ENCODE peak calls at places on chromosomes 16 and 17, in four cellular contexts. One of them, this sample, is unnamed. For H3K36me3 and H3K9me3, the result is how much of the 10 kb centered on the place peaks cover.

GRCh38 chr17:8324913-8325312 is 14.7 kb upstream of the ODF4 start:
- DNase-seq in effector memory CD4-positive, alpha-beta T cell: no peak
- DNase-seq in tibial artery: no peak
- DNase-seq in CD8-positive, alpha-beta T cell: no peak
- DNase-seq in this sample: no peak

GRCh38 chr17:43832168-43832975 is 574 bp downstream of the MPP3 start:
- DNase-seq in effector memory CD4-positive, alpha-beta T cell: no peak
- DNase-seq in tibial artery: peak
- DNase-seq in CD8-positive, alpha-beta T cell: no peak
- DNase-seq in this sample: peak

GRCh38 chr17:49439673-49440571 is 25.2 kb upstream of the PHB1 start:
- DNase-seq in effector memory CD4-positive, alpha-beta T cell: no peak
- DNase-seq in tibial artery: no peak
- DNase-seq in CD8-positive, alpha-beta T cell: no peak
- DNase-seq in this sample: no peak

GRCh38 chr16:89910717-89911354 is 7.8 kb upstream of the MC1R start:
- DNase-seq in effector memory CD4-positive, alpha-beta T cell: no peak
- DNase-seq in tibial artery: no peak
- DNase-seq in CD8-positive, alpha-beta T cell: no peak
- DNase-seq in this sample: no peak

GRCh38 chr17:6843241-6843890 is 11.8 kb upstream of the TEKT1 start:
- DNase-seq in effector memory CD4-positive, alpha-beta T cell: no peak
- DNase-seq in tibial artery: no peak
- DNase-seq in CD8-positive, alpha-beta T cell: no peak
- DNase-seq in this sample: no peak

GRCh38 chr16:1560153-1560552 is 26.7 kb downstream of the TMEM204 start:
- DNase-seq in effector memory CD4-positive, alpha-beta T cell: no peak
- DNase-seq in tibial artery: no peak
- DNase-seq in CD8-positive, alpha-beta T cell: no peak
- DNase-seq in this sample: no peak

GRCh38 chr16:685967-686366 is 1.8 kb upstream of the JMJD8 start:
- DNase-seq in effector memory CD4-positive, alpha-beta T cell: no peak
- DNase-seq in tibial artery: no peak
- DNase-seq in CD8-positive, alpha-beta T cell: no peak
- DNase-seq in this sample: peak

GRCh38 chr16:11060856-11061255 is 116.5 kb downstream of the CLEC16A start:
- DNase-seq in effector memory CD4-positive, alpha-beta T cell: no peak
- DNase-seq in tibial artery: peak
- DNase-seq in CD8-positive, alpha-beta T cell: no peak
- DNase-seq in this sample: no peak

GRCh38 chr17:44218344-44219125 is 940 bp downstream of the UBTF start:
- DNase-seq in effector memory CD4-positive, alpha-beta T cell: peak
- DNase-seq in tibial artery: peak
- DNase-seq in CD8-positive, alpha-beta T cell: peak
- DNase-seq in this sample: peak

GRCh38 chr17:49901460-49902331 is 53.8 kb upstream of the TAC4 start:
- DNase-seq in effector memory CD4-positive, alpha-beta T cell: no peak
- DNase-seq in tibial artery: no peak
- DNase-seq in CD8-positive, alpha-beta T cell: no peak
- DNase-seq in this sample: peak

GRCh38 chr17:63116228-63116627 is 150.2 kb downstream of the TANC2 start:
- DNase-seq in effector memory CD4-positive, alpha-beta T cell: no peak
- DNase-seq in tibial artery: no peak
- DNase-seq in CD8-positive, alpha-beta T cell: no peak
- DNase-seq in this sample: peak

GRCh38 chr17:48236681-48237134 is 129.1 kb downstream of the SNX11 start:
- DNase-seq in effector memory CD4-positive, alpha-beta T cell: no peak
- DNase-seq in tibial artery: no peak
- DNase-seq in CD8-positive, alpha-beta T cell: no peak
- DNase-seq in this sample: no peak

GRCh38 chr16:67459066-67459857 is 21.7 kb downstream of the ATP6V0D1 start:
- DNase-seq in effector memory CD4-positive, alpha-beta T cell: no peak
- DNase-seq in tibial artery: no peak
- DNase-seq in CD8-positive, alpha-beta T cell: no peak
- DNase-seq in this sample: no peak

GRCh38 chr16:65757064-65757463 is 609.4 kb upstream of the CDH5 start:
- DNase-seq in effector memory CD4-positive, alpha-beta T cell: no peak
- DNase-seq in tibial artery: no peak
- DNase-seq in CD8-positive, alpha-beta T cell: no peak
- DNase-seq in this sample: no peak

GRCh38 chr16:83109736-83110135 is 483.0 kb downstream of the CDH13 start:
- DNase-seq in effector memory CD4-positive, alpha-beta T cell: no peak
- DNase-seq in tibial artery: no peak
- DNase-seq in CD8-positive, alpha-beta T cell: no peak
- DNase-seq in this sample: no peak

GRCh38 chr17:80970044-80970761 is 21.4 kb upstream of the CHMP6 start:
- DNase-seq in effector memory CD4-positive, alpha-beta T cell: no peak
- DNase-seq in tibial artery: no peak
- DNase-seq in CD8-positive, alpha-beta T cell: peak
- DNase-seq in this sample: peak

GRCh38 chr17:59234631-59235030 is 14.3 kb downstream of the GDPD1 start:
- DNase-seq in effector memory CD4-positive, alpha-beta T cell: no peak
- DNase-seq in tibial artery: no peak
- DNase-seq in CD8-positive, alpha-beta T cell: no peak
- DNase-seq in this sample: no peak

GRCh38 chr16:47125757-47126156 is 18.0 kb downstream of the NETO2 start:
- DNase-seq in effector memory CD4-positive, alpha-beta T cell: no peak
- DNase-seq in tibial artery: no peak
- DNase-seq in CD8-positive, alpha-beta T cell: no peak
- DNase-seq in this sample: no peak

GRCh38 chr17:6761817-6762216 is 6.0 kb downstream of the XAF1 start:
- DNase-seq in effector memory CD4-positive, alpha-beta T cell: no peak
- DNase-seq in tibial artery: no peak
- DNase-seq in CD8-positive, alpha-beta T cell: no peak
- DNase-seq in this sample: no peak

GRCh38 chr17:74019860-74020259 is 183.6 kb upstream of the RPL38 start:
- DNase-seq in effector memory CD4-positive, alpha-beta T cell: no peak
- DNase-seq in tibial artery: no peak
- DNase-seq in CD8-positive, alpha-beta T cell: no peak
- DNase-seq in this sample: no peak

GRCh38 chr17:82047914-82048570 is 3.6 kb downstream of the RFNG start:
- DNase-seq in effector memory CD4-positive, alpha-beta T cell: no peak
- DNase-seq in tibial artery: no peak
- DNase-seq in CD8-positive, alpha-beta T cell: peak
- DNase-seq in this sample: no peak

GRCh38 chr16:20676268-20676828 is 21.1 kb downstream of the ACSM1 start:
- DNase-seq in effector memory CD4-positive, alpha-beta T cell: no peak
- DNase-seq in tibial artery: no peak
- DNase-seq in CD8-positive, alpha-beta T cell: no peak
- DNase-seq in this sample: no peak

GRCh38 chr17:31489295-31490018 is 98.0 kb downstream of the RAB11FIP4 start:
- DNase-seq in effector memory CD4-positive, alpha-beta T cell: no peak
- DNase-seq in tibial artery: no peak
- DNase-seq in CD8-positive, alpha-beta T cell: peak
- DNase-seq in this sample: peak

GRCh38 chr16:11350531-11351335 is 5.5 kb downstream of the RMI2 start:
- DNase-seq in effector memory CD4-positive, alpha-beta T cell: no peak
- DNase-seq in tibial artery: no peak
- DNase-seq in CD8-positive, alpha-beta T cell: no peak
- DNase-seq in this sample: no peak

GRCh38 chr16:22308824-22309520 is 11.8 kb downstream of the POLR3E start:
- DNase-seq in effector memory CD4-positive, alpha-beta T cell: no peak
- DNase-seq in tibial artery: no peak
- DNase-seq in CD8-positive, alpha-beta T cell: no peak
- DNase-seq in this sample: no peak

GRCh38 chr16:892536-893255 is 78.1 kb downstream of the LMF1 start:
- DNase-seq in effector memory CD4-positive, alpha-beta T cell: no peak
- DNase-seq in tibial artery: no peak
- DNase-seq in CD8-positive, alpha-beta T cell: peak
- DNase-seq in this sample: no peak

GRCh38 chr17:61450641-61451537 is 1.3 kb upstream of the TBX4 start:
- DNase-seq in effector memory CD4-positive, alpha-beta T cell: no peak
- DNase-seq in tibial artery: no peak
- DNase-seq in CD8-positive, alpha-beta T cell: no peak
- DNase-seq in this sample: no peak

GRCh38 chr17:1766382-1767135 is 4.7 kb downstream of the SERPINF1 start:
- DNase-seq in effector memory CD4-positive, alpha-beta T cell: no peak
- DNase-seq in tibial artery: no peak
- DNase-seq in CD8-positive, alpha-beta T cell: no peak
- DNase-seq in this sample: no peak

GRCh38 chr17:64777413-64778101 is 115.5 kb upstream of the SMURF2 start:
- DNase-seq in effector memory CD4-positive, alpha-beta T cell: no peak
- DNase-seq in tibial artery: peak
- DNase-seq in CD8-positive, alpha-beta T cell: no peak
- DNase-seq in this sample: no peak

GRCh38 chr17:64778102-64778366 is 115.9 kb upstream of the SMURF2 start:
- DNase-seq in effector memory CD4-positive, alpha-beta T cell: no peak
- DNase-seq in tibial artery: no peak
- DNase-seq in CD8-positive, alpha-beta T cell: no peak
- DNase-seq in this sample: no peak

GRCh38 chr17:64774888-64775600 is 112.9 kb upstream of the SMURF2 start:
- DNase-seq in effector memory CD4-positive, alpha-beta T cell: no peak
- DNase-seq in tibial artery: peak
- DNase-seq in CD8-positive, alpha-beta T cell: no peak
- DNase-seq in this sample: no peak

GRCh38 chr17:64773836-64774761 is 112.0 kb upstream of the SMURF2 start:
- DNase-seq in effector memory CD4-positive, alpha-beta T cell: no peak
- DNase-seq in tibial artery: peak
- DNase-seq in CD8-positive, alpha-beta T cell: no peak
- DNase-seq in this sample: peak

GRCh38 chr17:64775701-64776570 is 113.8 kb upstream of the SMURF2 start:
- DNase-seq in effector memory CD4-positive, alpha-beta T cell: no peak
- DNase-seq in tibial artery: peak
- DNase-seq in CD8-positive, alpha-beta T cell: no peak
- DNase-seq in this sample: no peak
- H3K4me3 ChIP-seq in effector memory CD4-positive, alpha-beta T cell: no peak
- H3K4me3 ChIP-seq in tibial artery: no peak
- H3K4me3 ChIP-seq in CD8-positive, alpha-beta T cell: no peak
- H3K4me3 ChIP-seq in this sample: no peak

GRCh38 chr17:51259574-51260236 is at the start of gene MBTD1:
- DNase-seq in effector memory CD4-positive, alpha-beta T cell: peak
- DNase-seq in tibial artery: peak
- DNase-seq in CD8-positive, alpha-beta T cell: peak
- DNase-seq in this sample: peak

GRCh38 chr17:51258756-51259573 is 884 bp downstream of the MBTD1 start:
- DNase-seq in effector memory CD4-positive, alpha-beta T cell: no peak
- DNase-seq in tibial artery: no peak
- DNase-seq in CD8-positive, alpha-beta T cell: no peak
- DNase-seq in this sample: peak

GRCh38 chr17:51260960-51261958 is 913 bp downstream of the UTP18 start:
- DNase-seq in effector memory CD4-positive, alpha-beta T cell: peak
- DNase-seq in tibial artery: peak
- DNase-seq in CD8-positive, alpha-beta T cell: peak
- DNase-seq in this sample: peak

GRCh38 chr17:51260237-51260959 is at the start of gene UTP18:
- DNase-seq in effector memory CD4-positive, alpha-beta T cell: peak
- DNase-seq in tibial artery: peak
- DNase-seq in CD8-positive, alpha-beta T cell: peak
- DNase-seq in this sample: peak

GRCh38 chr17:51263001-51263400 is 2.7 kb downstream of the UTP18 start:
- DNase-seq in effector memory CD4-positive, alpha-beta T cell: no peak
- DNase-seq in tibial artery: no peak
- DNase-seq in CD8-positive, alpha-beta T cell: no peak
- DNase-seq in this sample: no peak
- H3K36me3 ChIP-seq in effector memory CD4-positive, alpha-beta T cell: under half
- H3K36me3 ChIP-seq in tibial artery: under half
- H3K36me3 ChIP-seq in CD8-positive, alpha-beta T cell: under half
- H3K36me3 ChIP-seq in this sample: under half

GRCh38 chr17:3400008-3400407 is 1.8 kb upstream of the OR1E1 start:
- DNase-seq in effector memory CD4-positive, alpha-beta T cell: no peak
- DNase-seq in tibial artery: no peak
- DNase-seq in CD8-positive, alpha-beta T cell: no peak
- DNase-seq in this sample: no peak
- H3K9me3 ChIP-seq in effector memory CD4-positive, alpha-beta T cell: under half
- H3K9me3 ChIP-seq in tibial artery: under half
- H3K9me3 ChIP-seq in CD8-positive, alpha-beta T cell: under half
- H3K9me3 ChIP-seq in this sample: under half

DNA sequence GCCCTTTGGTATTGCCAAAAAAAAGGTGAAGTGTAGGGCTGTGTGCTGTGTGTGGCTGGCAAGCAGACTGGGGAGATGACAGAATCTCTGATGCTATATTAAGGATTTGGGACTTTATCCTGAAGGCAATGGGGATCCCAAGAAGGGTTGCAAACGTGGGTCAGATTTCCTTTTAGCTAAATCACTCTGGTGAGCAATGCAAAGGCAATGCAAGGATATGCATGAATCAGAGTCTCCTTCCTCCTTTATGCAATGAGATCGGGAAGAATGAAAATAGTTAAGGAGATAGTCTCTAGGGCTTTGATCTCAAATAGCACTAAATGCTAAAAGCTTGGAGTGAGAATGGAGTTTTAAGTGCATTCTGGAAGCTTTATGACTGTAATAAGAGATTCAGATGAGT is 27.3 kb upstream of the SHISA9 start:
- DNase-seq in effector memory CD4-positive, alpha-beta T cell: no peak
- DNase-seq in tibial artery: no peak
- DNase-seq in CD8-positive, alpha-beta T cell: no peak
- DNase-seq in this sample: no peak
- H3K4me3 ChIP-seq in effector memory CD4-positive, alpha-beta T cell: no peak
- H3K4me3 ChIP-seq in tibial artery: no peak
- H3K4me3 ChIP-seq in CD8-positive, alpha-beta T cell: no peak
- H3K4me3 ChIP-seq in this sample: no peak

DNA sequence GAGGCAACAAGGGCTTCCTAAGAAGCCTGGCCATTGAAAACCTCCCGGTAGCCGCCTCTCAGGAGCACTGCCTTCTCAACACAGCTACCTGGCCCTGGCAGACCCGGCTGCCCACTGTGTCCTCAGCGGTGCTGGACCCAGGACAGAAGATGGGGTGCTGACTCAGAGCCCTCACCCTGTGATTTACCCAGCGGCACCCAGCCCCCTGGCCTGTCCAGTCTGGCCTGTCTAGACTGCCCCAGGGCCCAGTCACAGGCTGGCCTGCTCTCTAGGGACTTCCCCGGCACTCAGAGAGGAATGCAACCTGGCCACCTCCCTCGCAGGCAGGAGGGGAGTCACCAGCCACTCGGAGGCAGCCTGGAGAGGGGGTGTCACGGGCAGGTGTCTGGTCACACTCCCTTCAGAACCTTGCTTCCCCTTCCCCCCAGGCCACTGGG is 20.1 kb downstream of the PIEZO1 start:
- DNase-seq in effector memory CD4-positive, alpha-beta T cell: no peak
- DNase-seq in tibial artery: no peak
- DNase-seq in CD8-positive, alpha-beta T cell: no peak
- DNase-seq in this sample: peak
- H3K36me3 ChIP-seq in effector memory CD4-positive, alpha-beta T cell: under half
- H3K36me3 ChIP-seq in tibial artery: under half
- H3K36me3 ChIP-seq in CD8-positive, alpha-beta T cell: under half
- H3K36me3 ChIP-seq in this sample: under half

DNA sequence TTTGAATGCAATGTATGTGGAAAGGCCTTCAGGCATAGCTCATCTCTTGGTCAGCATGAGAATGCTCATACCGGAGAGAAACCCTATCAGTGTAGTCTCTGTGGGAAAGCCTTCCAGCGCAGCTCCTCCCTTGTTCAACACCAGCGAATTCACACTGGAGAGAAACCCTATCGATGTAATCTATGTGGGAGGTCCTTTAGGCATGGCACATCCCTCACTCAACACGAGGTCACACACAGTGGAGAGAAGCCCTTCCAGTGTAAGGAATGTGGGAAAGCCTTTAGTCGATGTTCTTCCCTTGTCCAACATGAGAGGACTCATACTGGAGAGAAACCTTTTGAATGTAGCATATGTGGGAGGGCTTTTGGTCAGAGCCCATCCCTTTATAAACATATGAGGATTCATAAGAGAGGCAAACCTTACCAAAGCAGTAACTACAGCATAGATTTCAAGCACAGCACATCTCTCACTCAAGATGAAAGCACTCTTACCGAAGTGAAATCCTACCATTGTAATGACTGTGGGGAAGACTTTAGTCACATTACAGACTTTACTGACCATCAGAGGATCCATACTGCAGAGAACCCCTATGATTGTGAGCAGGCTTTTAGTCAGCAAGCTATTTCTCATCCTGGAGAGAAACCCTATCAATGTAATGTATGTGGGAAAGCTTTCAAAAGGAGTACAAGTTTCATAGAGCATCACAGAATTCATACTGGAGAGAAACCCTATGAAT is 24.7 kb downstream of the ZFP90 start:
- DNase-seq in effector memory CD4-positive, alpha-beta T cell: no peak
- DNase-seq in tibial artery: no peak
- DNase-seq in CD8-positive, alpha-beta T cell: no peak
- DNase-seq in this sample: no peak
- H3K9me3 ChIP-seq in effector memory CD4-positive, alpha-beta T cell: half or more
- H3K9me3 ChIP-seq in tibial artery: half or more
- H3K9me3 ChIP-seq in CD8-positive, alpha-beta T cell: half or more
- H3K9me3 ChIP-seq in this sample: half or more

This sample was measured in Caco-2.